ENCODE peak calls at places on chromosomes 4 and X, in six cellular contexts. T is stimulated activated CD4-positive, alpha-beta T cell treated with anti-CD3 and anti-CD28 coated beads, Interleukin-2, amount 100 ng/mL, for 48 hours; X is breast epithelium; E is activated B cell treated with CpG ODN at 0.5 μM for 24 hours; Z is effector memory CD8-positive, alpha-beta T cell; V is activated effector memory CD4-positive, alpha-beta T cell treated with anti-CD3 and anti-CD28 coated beads, Interleukin-2, amount 50 U/mL, for 16 hours. N is an unnamed sample.

GRCh38 chr4:26468283-26468949 is 21.9 kb downstream of the CCKAR start:
- DNase-seq in T (no peak), Z (no peak), X (no peak), E (no peak), V (no peak), N (no peak)

GRCh38 chrX:80879143-80879542 is 69.5 kb upstream of the BRWD3 start:
- DNase-seq in E (no peak), T (no peak), Z (no peak), V (no peak), X (no peak), N (no peak)

GRCh38 chr4:68109891-68110290 is 19.8 kb downstream of the TMPRSS11F start:
- DNase-seq in Z (no peak), V (no peak), E (no peak), T (no peak), X (no peak), N (no peak)

GRCh38 chr4:42732776-42733175 is 75.9 kb upstream of the ATP8A1 start:
- DNase-seq in Z (no peak), V (no peak), T (no peak), E (no peak), X (no peak), N (no peak)

GRCh38 chr4:122775987-122776836 is 43.7 kb downstream of the BBS12 start:
- DNase-seq in Z (no peak), V (no peak), X (no peak), E (no peak), T (no peak), N (no peak)

GRCh38 chr4:160299177-160299576 is 1196.3 kb downstream of the RAPGEF2 start:
- DNase-seq in T (no peak), E (no peak), Z (no peak), X (no peak), V (no peak), N (no peak)

GRCh38 chr4:134408897-134409296 is 207.3 kb upstream of the PABPC4L start:
- DNase-seq in E (no peak), T (no peak), X (no peak), Z (no peak), V (no peak), N (no peak)

GRCh38 chr4:8261851-8262535 is 7.6 kb upstream of the HTRA3 start:
- DNase-seq in X (no peak), E (no peak), T (no peak), Z (no peak), V (no peak), N (no peak)

GRCh38 chr4:155495572-155496293 is 119.0 kb upstream of the MAP9 start:
- DNase-seq in V (no peak), X (no peak), E (no peak), Z (no peak), T (no peak), N (no peak)

GRCh38 chrX:69136546-69137331 is 28.5 kb downstream of the PJA1 start:
- DNase-seq in V (no peak), T (no peak), Z (no peak), X (no peak), E (no peak), N (no peak)

GRCh38 chr4:169351860-169352259 is 81.1 kb upstream of the SH3RF1 start:
- DNase-seq in X (no peak), T (no peak), V (no peak), E (no peak), Z (no peak), N (no peak)

GRCh38 chr4:123350191-123350544 is 46.4 kb upstream of the SPRY1 start:
- DNase-seq in Z (no peak), T (no peak), V (no peak), X (no peak), E (no peak), N (no peak)

N was measured in central memory CD4-positive, alpha-beta T cell.